ENCODE peak calls at places on chromosomes 4 and X, in seven cellular contexts. S is heart left ventricle, Z is tibial nerve, E is esophagus muscularis mucosa, B is A549, F is Peyer's patch, C is stomach. U is an unnamed sample.

GRCh38 chr4:137310593-137311490 is 221.5 kb downstream of the PCDH18 start:
- DNase-seq in S (no peak), Z (no peak), E (no peak), B (no peak), F (no peak), C (no peak), U (no peak)

GRCh38 chr4:55001538-55001937 is 123.9 kb downstream of the KDR start:
- DNase-seq in S (no peak), Z (no peak), E (no peak), B (no peak), F (no peak), C (no peak), U (no peak)

GRCh38 chr4:47642985-47643745 is 158.1 kb downstream of the ATP10D start:
- DNase-seq in S (no peak), Z (no peak), E (no peak), B (no peak), F (no peak), C (no peak), U (no peak)

GRCh38 chr4:113831469-113831868 is 69.9 kb upstream of the CAMK2D start:
- DNase-seq in S (no peak), Z (no peak), E (no peak), B (no peak), F (no peak), C (no peak), U (peak)

GRCh38 chrX:19824603-19825002 is 62.8 kb downstream of the SH3KBP1 start:
- DNase-seq in S (no peak), Z (no peak), E (no peak), B (no peak), F (no peak), C (no peak), U (peak)

GRCh38 chr4:24229976-24230375 is 340.1 kb upstream of the PPARGC1A start:
- DNase-seq in S (no peak), Z (no peak), E (no peak), B (no peak), F (no peak), C (no peak), U (no peak)

GRCh38 chrX:51860679-51861078 is 32.7 kb upstream of the MAGED1 start:
- DNase-seq in S (no peak), Z (peak), E (no peak), B (no peak), F (no peak), C (no peak), U (peak)

GRCh38 chr4:158768577-158769174 is at the start of gene FNIP2:
- DNase-seq in S (peak), Z (peak), E (peak), B (peak), F (peak), C (peak), U (peak)

GRCh38 chr4:40515398-40516293 is 114.0 kb downstream of the RBM47 start:
- DNase-seq in S (no peak), Z (no peak), E (no peak), B (peak), F (peak), C (peak), U (peak)

GRCh38 chrX:133754657-133755056 is 230.7 kb downstream of the GPC3 start:
- DNase-seq in S (no peak), Z (no peak), E (no peak), B (no peak), F (no peak), C (no peak), U (no peak)

GRCh38 chrX:40950546-40950945 is 134.7 kb upstream of the USP9X start:
- DNase-seq in S (no peak), Z (no peak), E (no peak), B (no peak), F (no peak), C (no peak), U (no peak)

GRCh38 chr4:176653406-176654220 is 139.1 kb downstream of the VEGFC start:
- DNase-seq in S (no peak), Z (no peak), E (no peak), B (no peak), F (no peak), C (no peak), U (no peak)

GRCh38 chr4:26522478-26522877 is 32.2 kb upstream of the CCKAR start:
- DNase-seq in S (no peak), Z (no peak), E (peak), B (no peak), F (no peak), C (no peak), U (no peak)

GRCh38 chrX:153556767-153557166 is 39.3 kb downstream of the ATP2B3 start:
- DNase-seq in S (no peak), Z (no peak), E (no peak), B (no peak), F (no peak), C (no peak), U (no peak)

GRCh38 chrX:19683358-19683757 is 168.1 kb upstream of the MAP3K15 start:
- DNase-seq in S (no peak), Z (no peak), E (no peak), B (no peak), F (no peak), C (no peak), U (no peak)

GRCh38 chr4:113114884-113115283 is 65.4 kb downstream of the ANK2 start:
- DNase-seq in S (no peak), Z (no peak), E (no peak), B (no peak), F (no peak), C (no peak), U (no peak)

GRCh38 chr4:2843909-2844584 is 403 bp downstream of the ADD1 start:
- DNase-seq in S (peak), Z (no peak), E (peak), B (no peak), F (peak), C (peak), U (peak)

GRCh38 chrX:150977411-150978162 is 5.5 kb upstream of the HMGB3 start:
- DNase-seq in S (no peak), Z (no peak), E (no peak), B (no peak), F (no peak), C (no peak), U (no peak)

GRCh38 chr4:154078504-154079350 is 289.8 kb upstream of the SFRP2 start:
- DNase-seq in S (no peak), Z (no peak), E (no peak), B (no peak), F (no peak), C (no peak), U (no peak)

GRCh38 chr4:122765702-122766352 is 33.3 kb downstream of the BBS12 start:
- DNase-seq in S (no peak), Z (no peak), E (no peak), B (no peak), F (no peak), C (no peak), U (peak)

DNA sequence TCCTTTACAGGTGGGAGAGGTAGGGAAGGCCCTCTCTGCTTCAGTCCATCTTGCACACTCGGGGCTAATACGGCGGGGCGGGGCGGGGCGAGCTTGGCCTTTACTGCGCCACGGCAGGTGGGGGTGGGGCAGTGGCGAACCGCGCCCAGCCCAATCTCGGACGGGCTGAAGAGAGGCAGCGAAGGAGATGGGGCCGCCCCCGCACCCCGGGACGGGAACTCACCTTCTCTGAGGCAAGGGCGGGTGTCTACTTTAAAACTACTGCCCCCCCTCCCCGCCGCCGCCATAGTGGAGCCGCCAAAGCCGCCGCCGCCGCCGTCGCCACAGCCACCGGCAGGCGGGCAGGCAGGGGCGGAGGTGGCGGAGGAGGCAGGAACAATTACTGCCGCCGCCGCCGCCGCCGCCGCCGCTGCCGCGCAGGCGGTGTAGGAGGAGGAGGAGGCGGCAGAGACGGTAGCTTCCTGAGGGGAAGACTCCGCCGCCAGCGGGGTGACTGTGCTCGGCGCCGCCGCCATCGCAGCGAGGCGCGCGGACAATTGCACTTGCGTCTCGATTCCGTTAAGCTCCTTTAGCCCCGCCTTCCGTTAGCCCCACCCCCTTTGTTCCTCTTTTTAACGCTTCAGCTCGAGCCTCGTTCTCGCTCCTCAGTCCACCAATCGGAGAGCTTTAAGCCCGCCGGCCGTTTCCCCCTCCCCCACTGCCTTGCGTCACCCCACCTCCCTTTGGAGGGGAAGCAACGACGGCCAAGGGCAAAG is at the start of gene ZMAT1:
- DNase-seq in S (peak), Z (peak), E (peak), B (peak), F (peak), C (peak), U (peak)
- TF ChIP-seq POLR2A in S (no peak), Z (peak), E (peak), B (peak), F (peak), C (peak), U (peak)

GRCh38 chr4:52713456-52713937 is 37.7 kb downstream of the ERVMER34-1 start:
- DNase-seq in S (no peak), Z (no peak), E (no peak), B (no peak), F (no peak), C (no peak), U (peak)

GRCh38 chr4:52711271-52711670 is 40.0 kb downstream of the ERVMER34-1 start:
- DNase-seq in S (no peak), Z (no peak), E (no peak), B (no peak), F (no peak), C (peak), U (no peak)

GRCh38 chr4:52711834-52712171 is 39.4 kb downstream of the ERVMER34-1 start:
- DNase-seq in S (no peak), Z (no peak), E (no peak), B (no peak), F (no peak), C (no peak), U (no peak)

GRCh38 chr4:52712991-52713275 is 38.3 kb downstream of the ERVMER34-1 start:
- DNase-seq in S (no peak), Z (peak), E (no peak), B (no peak), F (no peak), C (no peak), U (no peak)

GRCh38 chr4:52712172-52712990 is 38.8 kb downstream of the ERVMER34-1 start:
- DNase-seq in S (peak), Z (peak), E (peak), B (peak), F (peak), C (peak), U (peak)
- TF ChIP-seq POLR2A in S (peak), Z (peak), E (peak), B (peak), F (peak), C (peak), U (peak)

GRCh38 chrX:68432648-68433047 is 647 bp downstream of the OPHN1 start:
- DNase-seq in S (no peak), Z (no peak), E (no peak), B (no peak), F (no peak), C (no peak), U (peak)

GRCh38 chrX:68433981-68434299 is 645 bp upstream of the OPHN1 start:
- DNase-seq in S (no peak), Z (no peak), E (no peak), B (no peak), F (no peak), C (no peak), U (no peak)

GRCh38 chrX:68429216-68429615 is 4.1 kb downstream of the OPHN1 start:
- DNase-seq in S (no peak), Z (no peak), E (no peak), B (no peak), F (no peak), C (no peak), U (no peak)

GRCh38 chrX:68431836-68432235 is 1.5 kb downstream of the OPHN1 start:
- DNase-seq in S (no peak), Z (no peak), E (no peak), B (no peak), F (no peak), C (no peak), U (no peak)

GRCh38 chrX:68433155-68433980 is at the start of gene OPHN1:
- DNase-seq in S (peak), Z (peak), E (peak), B (peak), F (peak), C (peak), U (peak)
- TF ChIP-seq POLR2A in S (no peak), Z (peak), E (no peak), B (peak), F (peak), C (no peak), U (no peak)

DNA sequence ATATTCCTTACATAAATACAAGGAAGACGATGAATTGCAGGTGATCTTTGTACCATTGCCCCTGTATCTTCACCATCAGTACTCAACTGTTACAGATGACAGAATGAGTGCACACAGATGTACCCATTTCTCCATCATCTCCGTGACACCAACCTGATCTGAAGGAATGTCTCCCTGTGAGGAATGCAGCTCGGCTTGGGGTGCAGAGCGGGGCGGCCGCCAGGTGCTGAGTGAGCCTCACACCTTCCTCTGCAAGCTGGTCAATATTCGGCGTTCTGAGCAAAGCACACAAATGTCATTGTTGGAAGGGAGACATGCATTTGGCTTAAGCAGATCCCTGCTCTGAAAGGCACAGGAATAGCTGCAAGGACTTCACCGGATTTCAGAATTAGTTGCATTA is 7.4 kb downstream of the ARSD start:
- DNase-seq in S (no peak), Z (no peak), E (no peak), B (no peak), F (no peak), C (no peak), U (no peak)
- TF ChIP-seq POLR2A in S (no peak), Z (no peak), E (no peak), B (no peak), F (no peak), C (no peak), U (no peak)

GRCh38 chr4:128387600-128388351 is 100.2 kb upstream of the PGRMC2 start:
- DNase-seq in S (no peak), Z (no peak), E (no peak), B (no peak), F (no peak), C (no peak), U (no peak)
- TF ChIP-seq POLR2A in S (no peak), Z (no peak), E (no peak), B (no peak), F (no peak), C (no peak), U (no peak)

DNA sequence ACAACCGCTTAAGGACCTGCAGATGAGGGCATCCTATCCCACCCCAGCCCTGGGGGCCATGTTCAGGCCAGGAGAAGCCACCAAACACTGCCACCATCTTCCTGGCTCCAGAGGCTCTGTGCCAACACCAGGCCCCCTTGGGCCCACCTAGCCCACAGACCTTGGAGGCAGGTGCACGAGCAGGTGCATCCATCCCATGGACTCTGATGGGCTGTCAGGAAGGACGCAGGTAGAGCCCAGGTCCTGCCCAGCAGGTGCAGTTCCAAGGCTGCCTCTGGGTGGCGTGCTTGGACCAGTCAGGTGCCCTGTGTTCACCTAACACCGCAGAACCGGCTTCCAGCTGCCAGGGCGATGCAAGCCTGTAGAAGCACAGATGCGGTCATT is 22.8 kb upstream of the PDE6B start:
- DNase-seq in S (no peak), Z (no peak), E (no peak), B (no peak), F (peak), C (peak), U (peak)
- TF ChIP-seq POLR2A in S (no peak), Z (no peak), E (no peak), B (no peak), F (no peak), C (no peak), U (no peak)

DNA sequence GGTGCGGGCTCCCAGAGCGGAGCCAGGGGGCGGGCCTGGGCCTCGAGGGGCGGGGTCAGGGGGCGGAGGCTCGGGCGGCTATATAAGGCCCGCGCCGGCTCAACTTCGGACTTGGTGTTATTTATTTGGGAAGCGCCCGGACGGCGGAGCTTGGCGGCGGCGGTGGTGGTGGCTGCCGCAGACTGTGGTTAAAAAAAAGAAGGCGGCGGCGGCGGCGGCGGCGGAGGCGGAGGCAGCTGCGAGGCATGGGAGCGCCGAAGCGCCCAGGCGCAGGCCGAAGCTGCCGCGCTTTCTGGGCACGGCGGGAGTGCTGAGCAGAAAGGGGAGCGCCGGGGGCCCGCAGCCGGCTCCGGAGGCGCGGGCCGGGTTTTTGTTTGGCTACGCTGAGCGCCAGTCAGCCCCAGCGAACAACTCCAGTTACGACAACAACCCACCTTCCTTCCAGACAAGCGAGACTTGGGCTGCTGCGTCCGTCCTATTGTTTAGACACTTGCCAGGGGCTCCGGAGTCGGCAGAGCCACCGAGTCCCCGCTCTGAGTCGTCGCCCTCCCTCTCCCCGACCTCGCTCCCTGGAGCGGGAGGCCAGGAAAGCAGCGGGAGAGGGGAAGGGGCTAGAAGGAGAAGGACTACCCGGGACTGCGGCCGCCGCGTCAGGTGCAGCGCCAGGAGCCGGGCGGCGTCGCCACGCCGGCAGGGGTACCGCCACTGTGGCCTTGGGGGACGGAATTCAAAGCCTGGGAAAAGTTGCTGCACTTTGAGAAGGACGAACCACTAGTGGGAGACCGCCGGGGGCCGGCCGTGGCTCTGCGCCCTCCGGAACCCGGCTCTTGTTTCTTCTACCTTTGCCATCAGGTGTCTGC is at the start of gene SLIT2:
- DNase-seq in S (peak), Z (peak), E (peak), B (peak), F (peak), C (peak), U (peak)
- TF ChIP-seq POLR2A in S (no peak), Z (peak), E (peak), B (no peak), F (peak), C (no peak), U (no peak)

U was measured in erythroblast.